ENCODE peak calls at places on chromosomes 4 and X, in ten cellular contexts. O is CD4-positive, alpha-beta T cell; V is AG10803; W is epithelial cell of esophagus; J is fibroblast of mammary gland; Z is RWPE2; A is lower lobe of right lung; X is HFFc6; R is testis; G is mucosa of descending colon. F is an unnamed sample.

GRCh38 chr4:109207060-109207459 is 95.4 kb downstream of the COL25A1 start:
- DNase-seq in O (no peak), V (peak; percentile 11), W (peak; percentile 13), J (peak; percentile 75), Z (no peak), A (no peak), X (peak; percentile 41), R (no peak), G (no peak), F (no peak)

GRCh38 chrX:75303795-75304194 is 29.9 kb downstream of the UPRT start:
- DNase-seq in O (no peak), V (peak; percentile 75), W (no peak), J (peak; percentile 17), Z (no peak), A (no peak), X (peak; percentile 12), R (no peak), G (no peak), F (no peak)

GRCh38 chr4:47913858-47914218 is 545 bp downstream of the NFXL1 start:
- DNase-seq in O (peak; percentile 14), V (no peak), W (peak; percentile 63), J (no peak), Z (no peak), A (peak; percentile 63), X (no peak), R (peak; percentile 45), G (peak; percentile 78), F (peak; percentile 56)

GRCh38 chrX:115494133-115494532 is 66.8 kb upstream of the PLS3 start:
- DNase-seq in O (no peak), V (no peak), W (no peak), J (no peak), Z (no peak), A (no peak), X (no peak), R (no peak), G (no peak), F (no peak)

GRCh38 chr4:66062044-66062443 is 391.8 kb upstream of the EPHA5 start:
- DNase-seq in O (no peak), V (peak; percentile 0), W (peak; percentile 11), J (peak; percentile 29), Z (no peak), A (no peak), X (peak; percentile 7), R (no peak), G (no peak), F (no peak)

GRCh38 chrX:135543924-135544323 is 23.5 kb downstream of the INTS6L start:
- DNase-seq in O (no peak), V (no peak), W (peak; percentile 2), J (no peak), Z (no peak), A (no peak), X (no peak), R (no peak), G (no peak), F (no peak)

GRCh38 chr4:141153751-141154510 is 20.7 kb upstream of the RNF150 start:
- DNase-seq in O (no peak), V (no peak), W (no peak), J (peak; percentile 57), Z (no peak), A (no peak), X (no peak), R (peak; percentile 59), G (no peak), F (no peak)

GRCh38 chrX:135185795-135186443 is 14.7 kb upstream of the CT55 start:
- DNase-seq in O (peak; percentile 6), V (peak; percentile 62), W (peak; percentile 73), J (peak; percentile 57), Z (no peak), A (no peak), X (peak; percentile 51), R (peak; percentile 52), G (no peak), F (peak; percentile 32)

GRCh38 chr4:16213107-16213506 is 13.2 kb downstream of the TAPT1 start:
- DNase-seq in O (no peak), V (no peak), W (no peak), J (no peak), Z (no peak), A (no peak), X (no peak), R (no peak), G (no peak), F (no peak)

GRCh38 chrX:56233682-56234081 is 1.5 kb downstream of the KLF8 start:
- DNase-seq in O (no peak), V (peak; percentile 5), W (peak; percentile 84), J (peak; percentile 80), Z (no peak), A (peak; percentile 76), X (no peak), R (peak; percentile 79), G (peak; percentile 62), F (peak; percentile 19)

GRCh38 chr4:70927502-70928139 is 25.5 kb downstream of the MOB1B start:
- DNase-seq in O (no peak), V (no peak), W (no peak), J (no peak), Z (no peak), A (no peak), X (no peak), R (no peak), G (no peak), F (no peak)
- TF ChIP-seq CTCF in O (no peak), V (no peak), W (no peak), J (no peak), Z (no peak), A (no peak), X (no peak), R (no peak), G (no peak), F (no peak)

GRCh38 chr4:48947731-48948130 is 38.3 kb upstream of the CWH43 start:
- DNase-seq in O (no peak), V (no peak), W (no peak), J (no peak), Z (no peak), A (no peak), X (no peak), R (no peak), G (no peak), F (no peak)
- TF ChIP-seq CTCF in O (no peak), V (no peak), W (no peak), J (no peak), Z (no peak), A (no peak), X (peak; percentile 35), R (no peak), G (no peak), F (no peak)

DNA sequence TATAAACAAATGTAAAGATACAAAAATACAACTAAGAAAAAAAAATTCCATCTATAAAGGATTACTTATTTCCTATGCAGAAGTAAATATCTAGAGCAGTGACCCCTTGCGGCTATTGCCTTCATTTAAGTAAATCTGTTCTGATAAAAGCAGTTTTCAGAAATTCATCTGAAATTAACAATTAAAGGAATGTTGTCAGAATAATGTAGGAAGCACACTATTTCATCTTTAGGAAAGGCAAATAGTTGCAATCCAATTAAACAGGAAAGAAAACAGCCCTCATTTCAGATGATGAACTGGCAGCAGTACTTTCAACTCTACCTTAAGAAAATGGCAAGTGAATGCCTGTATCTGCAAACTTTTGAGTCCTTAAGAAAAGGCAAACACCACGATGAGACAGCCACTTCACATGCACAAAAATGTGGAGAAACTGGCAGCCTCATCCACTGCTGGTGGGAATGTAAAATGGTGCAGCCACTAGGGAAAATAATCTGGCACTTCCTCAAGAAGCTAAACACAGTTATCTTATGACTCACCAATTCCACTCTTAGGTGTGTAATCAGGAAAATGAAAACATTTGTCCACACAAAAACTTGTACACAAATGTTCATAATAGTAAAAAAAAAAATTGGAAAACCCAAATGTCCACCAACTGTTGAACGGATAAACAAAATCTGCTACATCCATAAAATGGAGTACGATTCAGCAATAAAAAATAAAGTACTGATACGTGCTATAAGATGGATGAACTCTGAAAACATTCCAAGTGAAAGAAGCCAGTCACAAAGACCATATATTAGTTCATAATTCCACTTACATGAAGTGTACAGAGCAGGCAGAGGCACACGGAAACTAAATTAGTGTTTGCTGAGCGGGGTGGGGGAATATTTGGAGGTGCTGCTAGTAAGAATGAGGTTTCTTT is 2.0 kb upstream of the THAP9 start:
- DNase-seq in O (no peak), V (peak; percentile 94), W (peak; percentile 79), J (peak; percentile 95), Z (no peak), A (no peak), X (peak; percentile 88), R (peak; percentile 54), G (no peak), F (no peak)
- TF ChIP-seq CTCF in O (peak; percentile 68), V (peak; percentile 48), W (peak; percentile 36), J (peak; percentile 36), Z (peak; percentile 88), A (peak; percentile 32), X (peak; percentile 73), R (no peak), G (no peak), F (peak; percentile 11)

GRCh38 chr4:134777626-134778025 is 576.0 kb upstream of the PABPC4L start:
- DNase-seq in O (no peak), V (no peak), W (peak; percentile 46), J (no peak), Z (no peak), A (no peak), X (no peak), R (no peak), G (no peak), F (no peak)
- TF ChIP-seq CTCF in O (no peak), V (no peak), W (peak; percentile 46), J (no peak), Z (peak; percentile 31), A (peak; percentile 22), X (peak; percentile 44), R (no peak), G (no peak), F (no peak)

GRCh38 chr4:5098176-5098575 is 46.9 kb downstream of the STK32B start:
- DNase-seq in O (no peak), V (no peak), W (no peak), J (no peak), Z (no peak), A (no peak), X (no peak), R (no peak), G (no peak), F (no peak)
- TF ChIP-seq CTCF in O (no peak), V (no peak), W (no peak), J (no peak), Z (no peak), A (no peak), X (no peak), R (no peak), G (no peak), F (no peak)

GRCh38 chr4:117821834-117822233 is 212.5 kb upstream of the NDST3 start:
- DNase-seq in O (no peak), V (no peak), W (no peak), J (no peak), Z (no peak), A (no peak), X (no peak), R (no peak), G (no peak), F (no peak)

DNA sequence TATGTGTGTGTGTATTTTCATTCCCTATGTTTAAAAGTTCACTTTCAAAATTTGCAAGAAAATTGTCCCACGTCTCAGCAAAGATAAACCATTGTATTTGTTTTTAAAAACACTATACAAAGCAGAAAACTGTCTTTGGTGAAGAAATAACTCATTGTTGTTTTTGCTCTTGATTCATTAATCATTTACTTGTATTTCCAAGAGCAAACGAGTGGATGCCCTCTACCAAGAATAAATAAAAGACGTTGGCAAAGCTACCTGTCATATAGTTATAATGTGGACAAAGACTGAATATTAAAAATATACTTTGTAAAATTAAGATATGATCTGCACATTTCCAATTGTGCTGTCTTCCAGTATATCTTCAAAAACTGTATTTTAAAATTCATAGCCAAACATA is 210.9 kb upstream of the NDST3 start:
- DNase-seq in O (no peak), V (no peak), W (no peak), J (no peak), Z (no peak), A (no peak), X (no peak), R (no peak), G (no peak), F (no peak)
- TF ChIP-seq CTCF in O (no peak), V (no peak), W (no peak), J (no peak), Z (no peak), A (no peak), X (no peak), R (no peak), G (no peak), F (no peak)

F was measured in glutamatergic neuron.